ENCODE peak calls at places on chromosomes 11 and 22, in seven cellular contexts. S, P, L, V, H, Y and Z are unnamed samples. For H3K4me1, the result is how much of the 10 kb centered on the place peaks cover.

GRCh38 chr11:28899706-28900105 is 791.5 kb downstream of the METTL15 start:
- DNase-seq in S (no peak), P (no peak), L (no peak), V (no peak), H (peak), Y (no peak), Z (no peak)

GRCh38 chr22:19610518-19611253 is 86.5 kb upstream of the CLDN5 start:
- DNase-seq in S (no peak), P (no peak), L (no peak), V (no peak), H (no peak), Y (peak), Z (no peak)

GRCh38 chr11:69321877-69322350 is 28.0 kb downstream of the MYEOV start:
- DNase-seq in S (no peak), P (no peak), L (no peak), V (peak), H (peak), Y (peak), Z (no peak)

GRCh38 chr11:27055065-27055682 is 14.6 kb downstream of the BBOX1 start:
- DNase-seq in S (no peak), P (no peak), L (no peak), V (no peak), H (peak), Y (no peak), Z (no peak)

GRCh38 chr11:107591098-107591445 is at the start of gene ELMOD1:
- DNase-seq in S (peak), P (no peak), L (peak), V (peak), H (peak), Y (peak), Z (peak)

GRCh38 chr11:77191823-77192495 is 63.9 kb downstream of the MYO7A start:
- DNase-seq in S (no peak), P (peak), L (peak), V (peak), H (peak), Y (peak), Z (no peak)

GRCh38 chr11:17563248-17563647 is 16.2 kb downstream of the OTOG start:
- DNase-seq in S (no peak), P (peak), L (no peak), V (no peak), H (no peak), Y (peak), Z (no peak)

GRCh38 chr11:134542401-134543143 is 130.5 kb upstream of the B3GAT1 start:
- DNase-seq in S (peak), P (no peak), L (no peak), V (peak), H (no peak), Y (peak), Z (peak)

GRCh38 chr22:41781508-41781906 is 19.0 kb upstream of the CCDC134 start:
- DNase-seq in S (no peak), P (no peak), L (no peak), V (no peak), H (no peak), Y (no peak), Z (no peak)

GRCh38 chr11:21142007-21142406 is 472.6 kb downstream of the NELL1 start:
- DNase-seq in S (no peak), P (no peak), L (no peak), V (no peak), H (no peak), Y (peak), Z (no peak)

GRCh38 chr11:6587360-6587953 is 16.0 kb downstream of the RRP8 start:
- DNase-seq in S (peak), P (no peak), L (peak), V (no peak), H (no peak), Y (no peak), Z (no peak)

GRCh38 chr11:125348704-125349635 is 147.1 kb downstream of the FEZ1 start:
- DNase-seq in S (peak), P (no peak), L (peak), V (peak), H (peak), Y (peak), Z (peak)

GRCh38 chr11:45411221-45411946 is 125.2 kb upstream of the SYT13 start:
- DNase-seq in S (no peak), P (no peak), L (no peak), V (no peak), H (peak), Y (peak), Z (no peak)

GRCh38 chr22:46557736-46558480 is 20.5 kb upstream of the CELSR1 start:
- DNase-seq in S (no peak), P (no peak), L (no peak), V (no peak), H (no peak), Y (no peak), Z (no peak)

GRCh38 chr11:111736191-111736590 is 30.0 kb downstream of the PPP2R1B start:
- DNase-seq in S (no peak), P (no peak), L (no peak), V (no peak), H (peak), Y (no peak), Z (no peak)

GRCh38 chr11:111735262-111736116 is 30.7 kb downstream of the PPP2R1B start:
- DNase-seq in S (peak), P (peak), L (peak), V (no peak), H (peak), Y (peak), Z (peak)

GRCh38 chr11:111733009-111733408 is 33.2 kb downstream of the PPP2R1B start:
- DNase-seq in S (peak), P (no peak), L (peak), V (peak), H (peak), Y (no peak), Z (peak)

GRCh38 chr11:111733655-111734088 is 32.5 kb downstream of the PPP2R1B start:
- DNase-seq in S (no peak), P (no peak), L (no peak), V (peak), H (no peak), Y (peak), Z (peak)

DNA sequence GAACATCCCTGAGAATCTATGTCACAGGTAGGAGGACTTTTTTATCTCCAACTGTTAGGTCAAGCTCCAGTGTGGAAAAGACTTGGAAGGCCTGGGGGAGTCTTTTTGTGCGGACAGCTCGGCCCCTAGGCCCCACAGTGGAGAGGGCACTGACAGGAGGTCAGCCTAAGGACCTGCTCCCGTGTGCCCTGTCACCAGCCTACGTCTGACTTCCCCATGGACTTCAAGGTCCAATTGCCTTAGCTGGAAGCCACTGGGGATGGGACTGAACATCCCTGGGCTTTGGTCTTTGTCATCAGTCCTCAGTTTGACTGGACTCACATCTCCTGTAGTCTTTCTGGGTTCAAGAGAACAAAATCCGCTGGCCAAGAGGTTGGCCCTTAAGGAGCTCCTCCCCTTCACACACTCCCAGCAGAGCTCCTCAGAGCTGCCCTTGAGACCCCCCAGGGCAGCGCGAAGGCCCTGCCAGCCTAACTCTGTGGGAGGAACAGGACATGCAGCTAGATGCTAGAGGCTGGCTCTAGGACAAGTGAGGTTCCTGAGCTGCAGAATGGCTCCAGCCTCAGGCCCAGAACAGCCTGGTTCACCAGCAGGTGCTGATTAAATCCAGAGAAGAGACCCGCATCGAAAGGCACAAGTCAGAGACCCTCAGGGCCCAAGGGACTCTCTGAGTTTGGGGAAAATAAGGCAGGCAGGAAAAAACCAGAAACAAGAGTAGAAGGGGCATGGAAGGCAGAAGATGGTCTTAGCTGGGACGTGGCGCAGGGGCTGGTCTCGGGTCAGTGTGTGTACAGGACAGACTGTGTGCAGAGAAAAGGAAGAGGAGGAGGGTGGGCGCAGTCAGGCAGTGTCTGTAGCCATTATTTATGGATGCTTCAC is 31.6 kb downstream of the PPP2R1B start:
- DNase-seq in S (no peak), P (no peak), L (no peak), V (no peak), H (no peak), Y (peak), Z (no peak)
- H3K4me1 ChIP-seq in S (half or more), P (under half), L (half or more), V (half or more), H (half or more), Y (under half), Z (half or more)

GRCh38 chr22:36323182-36323854 is 64.4 kb downstream of the MYH9 start:
- DNase-seq in S (peak), P (peak), L (peak), V (peak), H (peak), Y (no peak), Z (no peak)
- TF ChIP-seq CTCF in S (peak), P (no peak), L (no peak), V (no peak), H (peak), Y (no peak), Z (no peak)

DNA sequence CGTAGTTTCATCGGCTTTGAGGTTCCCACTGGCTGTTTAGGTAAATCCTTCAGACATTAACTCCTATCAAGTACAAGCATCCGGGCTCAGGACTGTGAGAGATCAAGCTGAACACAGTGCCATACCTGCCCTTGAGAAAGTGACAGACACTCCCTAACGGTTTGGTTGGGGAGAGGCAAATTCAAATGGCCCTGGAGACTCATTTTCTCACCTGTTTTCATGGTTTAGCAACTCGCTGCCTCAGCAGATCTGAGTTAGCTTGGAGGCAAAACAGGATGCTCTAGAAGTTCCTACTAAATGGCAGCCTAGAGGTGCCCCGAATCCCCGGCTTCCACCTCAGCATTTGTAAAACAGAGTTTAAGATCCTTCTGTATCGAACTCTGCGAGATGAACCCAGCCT is 3.6 kb upstream of the FBXO3 start:
- DNase-seq in S (no peak), P (no peak), L (no peak), V (no peak), H (no peak), Y (peak), Z (no peak)
- H3K4me1 ChIP-seq in S (under half), P (under half), L (under half), V (under half), H (under half), Y (under half), Z (under half)

DNA sequence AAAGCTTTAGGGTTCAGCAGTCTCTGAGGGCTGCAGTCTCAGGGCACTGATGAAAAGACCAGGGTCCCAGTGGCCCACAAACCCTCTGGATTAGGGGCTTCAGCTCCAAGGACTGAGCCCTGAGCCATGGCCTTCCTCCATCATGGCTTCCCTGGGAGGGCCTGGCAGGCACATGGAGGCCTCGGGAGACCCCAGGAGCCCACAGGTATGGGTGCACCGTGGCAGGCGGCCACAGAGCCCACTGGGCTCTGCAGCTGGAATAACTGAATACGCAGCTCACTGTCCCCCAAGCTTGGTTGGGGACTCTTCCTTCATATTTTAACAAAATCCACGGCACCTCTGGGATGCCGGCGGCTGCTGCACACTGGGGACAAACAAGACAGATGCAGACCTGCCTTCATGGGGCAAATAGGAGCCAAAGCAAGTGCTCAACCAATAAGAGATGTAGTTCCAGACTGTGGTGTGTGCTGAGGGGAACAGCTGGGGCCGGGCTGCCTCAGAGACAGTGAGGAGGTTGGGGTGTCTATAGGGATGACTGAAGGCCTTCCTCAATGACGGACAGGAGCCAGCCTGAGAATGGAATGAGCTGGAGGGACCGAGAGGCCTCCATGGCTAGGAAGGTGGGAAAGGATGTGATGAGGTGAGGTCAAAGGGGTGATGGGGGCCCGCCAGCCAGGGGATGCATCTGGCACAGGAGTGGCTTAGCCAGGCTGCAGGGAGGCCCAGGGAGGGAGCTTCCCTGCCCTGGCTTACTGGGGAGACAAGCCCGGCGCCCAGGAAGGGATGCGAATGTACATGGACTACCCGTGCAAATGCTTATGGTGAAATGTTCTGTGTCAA is 10.2 kb upstream of the CTSD start:
- DNase-seq in S (no peak), P (no peak), L (no peak), V (no peak), H (no peak), Y (no peak), Z (no peak)
- TF ChIP-seq CTCF in S (no peak), P (no peak), L (no peak), V (no peak), H (no peak), Y (no peak), Z (no peak)

GRCh38 chr22:39173787-39174497 is 21.5 kb upstream of the CBX7 start:
- DNase-seq in S (no peak), P (no peak), L (no peak), V (no peak), H (no peak), Y (peak), Z (no peak)
- H3K4me1 ChIP-seq in S (half or more), P (under half), L (half or more), V (half or more), H (under half), Y (under half), Z (under half)